ENCODE peak calls at places on chromosomes 7 and 10, in seven cellular contexts. W is IMR-90, I is uterus, B is AG04449, V is fibroblast of pulmonary artery, L is cardiac muscle cell, H is GM13977. T is an unnamed sample.

GRCh38 chr10:49070701-49071100 is 44.6 kb downstream of the VSTM4 start:
- DNase-seq in W (no peak), I (no peak), B (no peak), V (no peak), L (no peak), H (no peak), T (no peak)

GRCh38 chr7:106056513-106057203 is 55.5 kb downstream of the SYPL1 start:
- DNase-seq in W (peak), I (peak), B (no peak), V (peak), L (peak), H (peak), T (peak)

GRCh38 chr7:107078517-107078966 is 34.0 kb downstream of the PRKAR2B start:
- DNase-seq in W (peak), I (no peak), B (no peak), V (peak), L (peak), H (no peak), T (no peak)

GRCh38 chr7:18760046-18760445 is 264.5 kb downstream of the HDAC9 start:
- DNase-seq in W (peak), I (no peak), B (no peak), V (no peak), L (no peak), H (no peak), T (no peak)

GRCh38 chr7:85823379-85823778 is 636.5 kb upstream of the SEMA3D start:
- DNase-seq in W (no peak), I (no peak), B (no peak), V (no peak), L (no peak), H (no peak), T (no peak)

GRCh38 chr10:6920072-6921019 is 340.3 kb upstream of the PRKCQ start:
- DNase-seq in W (peak), I (peak), B (no peak), V (peak), L (peak), H (peak), T (peak)

GRCh38 chr7:129612112-129613015 is 844 bp downstream of the NRF1 start:
- DNase-seq in W (peak), I (peak), B (no peak), V (peak), L (peak), H (peak), T (no peak)

GRCh38 chr7:73652541-73652949 is 15.1 kb upstream of the VPS37D start:
- DNase-seq in W (no peak), I (no peak), B (no peak), V (no peak), L (no peak), H (no peak), T (no peak)

GRCh38 chr7:24717247-24717622 is 40.0 kb downstream of the GSDME start:
- DNase-seq in W (no peak), I (no peak), B (no peak), V (no peak), L (no peak), H (no peak), T (no peak)

GRCh38 chr10:22341190-22341935 is 3.9 kb upstream of the SPAG6 start:
- DNase-seq in W (peak), I (no peak), B (no peak), V (peak), L (peak), H (peak), T (no peak)

DNA sequence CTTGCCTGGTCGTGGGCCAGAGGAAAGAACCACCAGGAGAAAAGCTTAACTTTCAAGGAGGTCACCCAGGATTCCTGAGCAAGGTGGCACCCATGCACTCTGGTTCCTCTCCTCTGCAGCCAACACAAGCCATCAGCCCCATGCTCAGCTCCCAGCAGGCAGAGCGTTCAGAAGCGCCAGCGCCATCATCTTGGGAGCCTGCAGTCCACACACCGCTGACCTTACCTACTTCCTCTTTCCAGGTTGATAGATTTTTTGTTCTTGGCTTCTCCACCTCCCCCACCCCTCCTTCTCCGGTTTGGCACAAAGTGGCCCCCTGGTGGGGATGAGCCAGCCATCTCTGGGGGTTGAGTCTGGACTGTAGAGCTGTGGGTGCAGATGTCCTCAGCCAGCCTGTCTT is 1.7 kb upstream of the WDR86 start:
- DNase-seq in W (no peak), I (no peak), B (no peak), V (no peak), L (no peak), H (no peak), T (no peak)
- TF ChIP-seq CTCF in W (no peak), I (no peak), B (no peak), V (no peak), L (no peak), H (no peak), T (no peak)

GRCh38 chr10:33746176-33746575 is 411.7 kb upstream of the NRP1 start:
- DNase-seq in W (no peak), I (no peak), B (no peak), V (no peak), L (no peak), H (no peak), T (no peak)

GRCh38 chr10:33746878-33747277 is 412.4 kb upstream of the NRP1 start:
- DNase-seq in W (peak), I (no peak), B (peak), V (peak), L (no peak), H (no peak), T (no peak)

GRCh38 chr10:33749042-33749441 is 414.6 kb upstream of the NRP1 start:
- DNase-seq in W (no peak), I (no peak), B (no peak), V (peak), L (no peak), H (no peak), T (no peak)

GRCh38 chr10:33743429-33743857 is 409.0 kb upstream of the NRP1 start:
- DNase-seq in W (no peak), I (no peak), B (no peak), V (no peak), L (no peak), H (peak), T (no peak)
- TF ChIP-seq CTCF in W (no peak), I (no peak), B (no peak), V (no peak), L (no peak), H (no peak), T (no peak)

GRCh38 chr7:38409524-38409923 is 136.1 kb upstream of the TARP start:
- DNase-seq in W (no peak), I (no peak), B (no peak), V (no peak), L (no peak), H (no peak), T (no peak)

GRCh38 chr7:38410056-38410455 is 136.6 kb upstream of the TARP start:
- DNase-seq in W (no peak), I (no peak), B (no peak), V (no peak), L (no peak), H (no peak), T (no peak)

GRCh38 chr7:38413784-38414183 is 140.3 kb upstream of the TARP start:
- DNase-seq in W (no peak), I (no peak), B (no peak), V (no peak), L (no peak), H (peak), T (no peak)

DNA sequence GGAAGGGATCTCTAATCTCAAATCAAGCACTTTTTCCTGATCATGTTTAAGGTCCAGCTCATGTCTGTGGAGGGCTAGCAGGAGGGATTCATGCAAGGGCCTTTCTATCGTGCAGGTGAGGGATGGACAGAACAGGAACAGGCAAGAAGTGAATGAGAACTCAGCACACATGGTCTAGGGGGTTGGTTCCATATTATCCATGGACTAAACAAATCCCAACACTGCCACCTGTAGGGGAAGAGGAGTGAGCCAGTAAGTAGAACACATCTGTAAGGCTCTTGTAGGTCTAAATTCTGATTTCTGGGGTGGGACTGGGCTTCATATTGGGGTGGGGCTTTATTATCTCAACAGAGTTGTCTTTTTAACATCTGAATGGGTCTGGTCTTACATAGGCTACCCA is 138.0 kb upstream of the TARP start:
- DNase-seq in W (peak), I (no peak), B (no peak), V (peak), L (peak), H (no peak), T (no peak)
- TF ChIP-seq CTCF in W (peak), I (no peak), B (peak), V (peak), L (peak), H (peak), T (no peak)

GRCh38 chr7:77942431-77942830 is 143.9 kb downstream of the PHTF2 start:
- DNase-seq in W (no peak), I (no peak), B (no peak), V (no peak), L (no peak), H (no peak), T (no peak)

GRCh38 chr7:77944183-77945182 is 145.9 kb downstream of the PHTF2 start:
- DNase-seq in W (no peak), I (no peak), B (no peak), V (no peak), L (no peak), H (no peak), T (no peak)

GRCh38 chr7:77935652-77936348 is 137.2 kb downstream of the PHTF2 start:
- DNase-seq in W (no peak), I (no peak), B (no peak), V (peak), L (no peak), H (no peak), T (no peak)

GRCh38 chr7:77940647-77941046 is 142.1 kb downstream of the PHTF2 start:
- DNase-seq in W (peak), I (no peak), B (no peak), V (peak), L (peak), H (peak), T (no peak)
- TF ChIP-seq CTCF in W (peak), I (peak), B (peak), V (peak), L (peak), H (peak), T (peak)

DNA sequence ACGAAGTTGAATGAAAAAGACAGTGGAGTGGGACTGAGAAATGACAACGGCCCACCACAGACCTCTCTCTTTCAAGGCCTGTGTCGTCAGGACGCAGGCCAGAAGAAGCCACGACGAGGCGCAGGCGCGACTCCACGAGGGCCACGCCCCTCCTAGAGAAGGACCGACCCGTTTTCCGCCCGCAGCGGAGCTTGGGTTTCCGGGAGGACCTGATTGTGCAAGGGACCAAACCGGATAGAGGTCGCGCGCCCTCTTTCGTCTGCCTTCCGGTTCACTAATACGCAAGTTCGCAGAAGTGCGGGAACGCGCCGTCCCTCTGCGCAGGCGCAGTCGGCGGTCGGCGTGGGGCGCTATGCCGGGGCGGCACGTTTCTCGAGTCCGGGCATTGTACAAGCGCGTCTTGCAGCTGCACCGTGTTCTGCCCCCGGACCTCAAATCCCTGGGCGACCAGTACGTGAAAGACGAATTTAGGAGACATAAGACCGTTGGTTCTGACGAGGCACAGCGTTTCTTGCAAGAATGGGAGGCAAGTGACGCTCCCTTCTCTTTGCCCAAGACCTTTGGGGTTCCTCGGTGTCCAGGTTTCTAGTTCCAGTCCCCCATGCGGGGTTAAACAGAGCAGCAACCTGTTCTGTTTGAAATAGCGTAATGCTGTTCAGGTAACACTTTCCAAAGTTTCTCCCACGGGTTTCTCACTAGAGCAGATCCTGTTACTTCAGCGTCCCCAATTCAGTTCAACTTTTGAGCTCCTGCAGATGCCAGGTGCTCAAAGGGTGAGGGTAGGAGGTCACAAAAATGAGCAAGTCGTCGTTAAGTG is at the start of gene SDHAF3:
- DNase-seq in W (peak), I (peak), B (peak), V (peak), L (peak), H (peak), T (peak)
- TF ChIP-seq CTCF in W (peak), I (no peak), B (peak), V (no peak), L (no peak), H (no peak), T (no peak)

DNA sequence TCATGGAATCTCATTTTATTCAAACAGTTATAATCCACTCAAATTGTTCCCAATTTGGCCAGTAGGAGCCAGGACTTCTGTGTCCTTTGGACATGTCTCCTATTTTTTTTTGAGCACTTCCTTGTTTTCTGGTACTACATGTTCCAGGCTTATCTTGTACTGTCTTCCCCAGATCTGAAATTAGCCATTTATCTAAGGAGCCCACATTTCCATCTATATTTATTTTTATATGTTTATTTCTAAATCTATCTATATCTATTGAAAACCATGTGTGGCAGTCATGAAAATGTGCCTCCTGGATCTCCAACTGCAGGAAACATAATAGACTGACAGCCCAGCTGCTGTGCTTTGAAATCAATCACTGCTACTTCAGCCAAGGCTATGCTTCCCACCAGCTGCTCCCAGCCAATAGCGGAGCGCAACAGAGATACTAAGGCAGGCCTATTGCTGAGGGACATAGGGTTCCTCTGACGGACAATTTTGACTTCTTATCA is 147.1 kb downstream of the LRRC4 start:
- DNase-seq in W (no peak), I (no peak), B (no peak), V (no peak), L (no peak), H (no peak), T (no peak)
- TF ChIP-seq CTCF in W (no peak), I (no peak), B (no peak), V (no peak), L (peak), H (no peak), T (no peak)

GRCh38 chr7:8274589-8274988 is 12.6 kb upstream of the ICA1 start:
- DNase-seq in W (no peak), I (no peak), B (no peak), V (no peak), L (no peak), H (no peak), T (no peak)

GRCh38 chr7:8282871-8283270 is 20.9 kb upstream of the ICA1 start:
- DNase-seq in W (no peak), I (no peak), B (no peak), V (no peak), L (no peak), H (no peak), T (no peak)

GRCh38 chr7:8282162-8282561 is 20.2 kb upstream of the ICA1 start:
- DNase-seq in W (no peak), I (no peak), B (no peak), V (no peak), L (peak), H (no peak), T (no peak)

GRCh38 chr7:8278183-8278582 is 16.2 kb upstream of the ICA1 start:
- DNase-seq in W (no peak), I (no peak), B (no peak), V (no peak), L (no peak), H (no peak), T (no peak)

GRCh38 chr7:8277394-8277982 is 15.5 kb upstream of the ICA1 start:
- DNase-seq in W (no peak), I (no peak), B (no peak), V (no peak), L (peak), H (peak), T (no peak)
- TF ChIP-seq CTCF in W (no peak), I (no peak), B (no peak), V (no peak), L (no peak), H (peak), T (peak)

DNA sequence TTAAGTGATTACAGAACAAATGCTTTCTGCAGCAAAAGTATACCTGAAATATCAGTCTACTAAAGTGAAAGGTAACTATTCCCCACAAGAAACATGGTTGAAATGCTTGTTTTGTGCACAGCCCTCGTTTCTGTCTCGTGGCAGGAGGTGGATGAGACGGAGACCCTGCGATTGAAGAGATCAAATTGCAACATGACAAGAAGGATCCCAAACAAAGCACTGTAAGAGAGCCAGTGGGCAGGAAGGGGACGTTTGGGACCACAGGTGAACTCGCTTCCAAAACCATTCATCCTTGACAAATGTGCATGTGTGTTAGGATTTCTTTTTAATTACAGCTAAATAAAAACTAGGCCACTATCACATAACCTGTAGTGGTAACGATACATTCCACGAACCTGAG is 192.6 kb downstream of the CCSER2 start:
- DNase-seq in W (no peak), I (no peak), B (no peak), V (no peak), L (no peak), H (no peak), T (no peak)
- TF ChIP-seq CTCF in W (no peak), I (no peak), B (no peak), V (no peak), L (no peak), H (no peak), T (no peak)

GRCh38 chr7:143914938-143915337 is 13.0 kb upstream of the TCAF1 start:
- DNase-seq in W (no peak), I (no peak), B (no peak), V (no peak), L (no peak), H (no peak), T (no peak)
- TF ChIP-seq CTCF in W (no peak), I (no peak), B (no peak), V (no peak), L (no peak), H (no peak), T (no peak)

DNA sequence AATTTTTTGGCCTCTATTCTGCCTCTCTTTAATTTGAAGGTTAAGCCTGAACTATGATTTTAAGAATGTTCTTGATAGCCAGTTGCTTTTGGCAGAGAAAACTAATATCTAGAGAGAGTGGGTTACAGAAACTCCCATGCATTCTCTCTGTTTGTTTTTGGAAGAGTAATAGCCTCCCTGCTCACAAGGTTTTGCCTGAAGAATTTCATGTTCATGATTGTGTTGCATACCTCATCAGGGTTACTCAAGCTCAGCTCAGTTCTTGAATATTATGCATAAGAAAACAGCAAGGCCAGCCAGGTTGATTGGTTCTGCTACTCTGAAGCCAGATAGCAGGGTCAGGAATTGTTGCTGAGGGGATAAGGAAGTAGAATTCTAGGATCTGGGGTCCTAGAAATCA is 137.4 kb downstream of the MDFIC start:
- DNase-seq in W (peak), I (peak), B (peak), V (peak), L (no peak), H (no peak), T (no peak)
- TF ChIP-seq CTCF in W (no peak), I (no peak), B (no peak), V (no peak), L (no peak), H (no peak), T (no peak)

T was measured in nephron progenitor cell.